ENCODE peak calls at places on chromosomes 16 and 17, in six cellular contexts. One of them, this sample, is unnamed.

GRCh38 chr17:78763561-78763960 is 18.5 kb downstream of the CYTH1 start:
- DNase-seq in kidney epithelial cell: no peak
- DNase-seq in NCI-H460: no peak
- DNase-seq in BJ: peak
- DNase-seq in cardiac muscle cell: no peak
- DNase-seq in fibroblast of the aortic adventitia: peak
- DNase-seq in this sample: no peak

GRCh38 chr16:29809850-29810698 is 1.9 kb upstream of the PRRT2 start:
- DNase-seq in kidney epithelial cell: no peak
- DNase-seq in NCI-H460: no peak
- DNase-seq in BJ: no peak
- DNase-seq in cardiac muscle cell: no peak
- DNase-seq in fibroblast of the aortic adventitia: peak
- DNase-seq in this sample: no peak

GRCh38 chr16:88077328-88078108 is 126.3 kb downstream of the BANP start:
- DNase-seq in kidney epithelial cell: no peak
- DNase-seq in NCI-H460: no peak
- DNase-seq in BJ: no peak
- DNase-seq in cardiac muscle cell: peak
- DNase-seq in fibroblast of the aortic adventitia: no peak
- DNase-seq in this sample: no peak

GRCh38 chr17:10798910-10799309 is 5.0 kb downstream of the TMEM238L start:
- DNase-seq in kidney epithelial cell: no peak
- DNase-seq in NCI-H460: no peak
- DNase-seq in BJ: no peak
- DNase-seq in cardiac muscle cell: no peak
- DNase-seq in fibroblast of the aortic adventitia: no peak
- DNase-seq in this sample: no peak

GRCh38 chr17:9251273-9251672 is 230.0 kb downstream of the NTN1 start:
- DNase-seq in kidney epithelial cell: no peak
- DNase-seq in NCI-H460: no peak
- DNase-seq in BJ: no peak
- DNase-seq in cardiac muscle cell: no peak
- DNase-seq in fibroblast of the aortic adventitia: no peak
- DNase-seq in this sample: no peak

GRCh38 chr16:79261461-79261860 is 339.1 kb downstream of the MAF start:
- DNase-seq in kidney epithelial cell: no peak
- DNase-seq in NCI-H460: no peak
- DNase-seq in BJ: no peak
- DNase-seq in cardiac muscle cell: peak
- DNase-seq in fibroblast of the aortic adventitia: no peak
- DNase-seq in this sample: peak

GRCh38 chr16:23679986-23680336 is 1.3 kb downstream of the PLK1 start:
- DNase-seq in kidney epithelial cell: no peak
- DNase-seq in NCI-H460: no peak
- DNase-seq in BJ: no peak
- DNase-seq in cardiac muscle cell: no peak
- DNase-seq in fibroblast of the aortic adventitia: no peak
- DNase-seq in this sample: no peak

GRCh38 chr17:6938637-6939036 is 57.2 kb upstream of the ALOX12 start:
- DNase-seq in kidney epithelial cell: no peak
- DNase-seq in NCI-H460: no peak
- DNase-seq in BJ: no peak
- DNase-seq in cardiac muscle cell: peak
- DNase-seq in fibroblast of the aortic adventitia: no peak
- DNase-seq in this sample: no peak

GRCh38 chr16:48291303-48291702 is 44.0 kb upstream of the ABCC11 start:
- DNase-seq in kidney epithelial cell: no peak
- DNase-seq in NCI-H460: no peak
- DNase-seq in BJ: no peak
- DNase-seq in cardiac muscle cell: no peak
- DNase-seq in fibroblast of the aortic adventitia: peak
- DNase-seq in this sample: no peak

GRCh38 chr17:1878419-1879121 is 48.8 kb downstream of the RPA1 start:
- DNase-seq in kidney epithelial cell: no peak
- DNase-seq in NCI-H460: no peak
- DNase-seq in BJ: no peak
- DNase-seq in cardiac muscle cell: peak
- DNase-seq in fibroblast of the aortic adventitia: no peak
- DNase-seq in this sample: no peak

GRCh38 chr17:80034977-80035686 is 540 bp downstream of the TBC1D16 start:
- DNase-seq in kidney epithelial cell: no peak
- DNase-seq in NCI-H460: no peak
- DNase-seq in BJ: no peak
- DNase-seq in cardiac muscle cell: peak
- DNase-seq in fibroblast of the aortic adventitia: peak
- DNase-seq in this sample: no peak

GRCh38 chr17:36182176-36183000 is 6.0 kb upstream of the TBC1D3B start:
- DNase-seq in kidney epithelial cell: no peak
- DNase-seq in NCI-H460: no peak
- DNase-seq in BJ: no peak
- DNase-seq in cardiac muscle cell: peak
- DNase-seq in fibroblast of the aortic adventitia: no peak
- DNase-seq in this sample: no peak

GRCh38 chr17:69960755-69961154 is 114.3 kb upstream of the KCNJ16 start:
- DNase-seq in kidney epithelial cell: no peak
- DNase-seq in NCI-H460: no peak
- DNase-seq in BJ: no peak
- DNase-seq in cardiac muscle cell: no peak
- DNase-seq in fibroblast of the aortic adventitia: peak
- DNase-seq in this sample: no peak

GRCh38 chr17:64180089-64180488 is 50.1 kb upstream of the ERN1 start:
- DNase-seq in kidney epithelial cell: no peak
- DNase-seq in NCI-H460: no peak
- DNase-seq in BJ: no peak
- DNase-seq in cardiac muscle cell: no peak
- DNase-seq in fibroblast of the aortic adventitia: peak
- DNase-seq in this sample: no peak

GRCh38 chr17:37158290-37158689 is 209.5 kb downstream of the AATF start:
- DNase-seq in kidney epithelial cell: no peak
- DNase-seq in NCI-H460: no peak
- DNase-seq in BJ: no peak
- DNase-seq in cardiac muscle cell: no peak
- DNase-seq in fibroblast of the aortic adventitia: no peak
- DNase-seq in this sample: no peak

GRCh38 chr16:57041182-57042156 is 50.9 kb upstream of the CPNE2 start:
- DNase-seq in kidney epithelial cell: no peak
- DNase-seq in NCI-H460: no peak
- DNase-seq in BJ: no peak
- DNase-seq in cardiac muscle cell: no peak
- DNase-seq in fibroblast of the aortic adventitia: no peak
- DNase-seq in this sample: no peak

GRCh38 chr17:46194393-46195216 is 1.4 kb upstream of the KANSL1 start:
- DNase-seq in kidney epithelial cell: no peak
- DNase-seq in NCI-H460: no peak
- DNase-seq in BJ: no peak
- DNase-seq in cardiac muscle cell: peak
- DNase-seq in fibroblast of the aortic adventitia: peak
- DNase-seq in this sample: no peak

GRCh38 chr17:61318684-61319098 is 81.0 kb upstream of the TBX2 start:
- DNase-seq in kidney epithelial cell: no peak
- DNase-seq in NCI-H460: no peak
- DNase-seq in BJ: no peak
- DNase-seq in cardiac muscle cell: no peak
- DNase-seq in fibroblast of the aortic adventitia: no peak
- DNase-seq in this sample: no peak

GRCh38 chr16:14681115-14681514 is 13.0 kb downstream of the PLA2G10 start:
- DNase-seq in kidney epithelial cell: no peak
- DNase-seq in NCI-H460: no peak
- DNase-seq in BJ: no peak
- DNase-seq in cardiac muscle cell: no peak
- DNase-seq in fibroblast of the aortic adventitia: no peak
- DNase-seq in this sample: no peak

GRCh38 chr16:88368994-88369393 is 13.8 kb upstream of the ZNF469 start:
- DNase-seq in kidney epithelial cell: no peak
- DNase-seq in NCI-H460: no peak
- DNase-seq in BJ: no peak
- DNase-seq in cardiac muscle cell: no peak
- DNase-seq in fibroblast of the aortic adventitia: no peak
- DNase-seq in this sample: no peak

GRCh38 chr17:43540821-43541674 is 5.1 kb downstream of the ETV4 start:
- DNase-seq in kidney epithelial cell: no peak
- DNase-seq in NCI-H460: peak
- DNase-seq in BJ: no peak
- DNase-seq in cardiac muscle cell: no peak
- DNase-seq in fibroblast of the aortic adventitia: peak
- DNase-seq in this sample: peak

GRCh38 chr17:17702370-17702769 is 21.1 kb downstream of the RAI1 start:
- DNase-seq in kidney epithelial cell: no peak
- DNase-seq in NCI-H460: no peak
- DNase-seq in BJ: no peak
- DNase-seq in cardiac muscle cell: no peak
- DNase-seq in fibroblast of the aortic adventitia: no peak
- DNase-seq in this sample: no peak

GRCh38 chr17:28741358-28742349 is 2.2 kb upstream of the TRAF4 start:
- DNase-seq in kidney epithelial cell: no peak
- DNase-seq in NCI-H460: no peak
- DNase-seq in BJ: no peak
- DNase-seq in cardiac muscle cell: no peak
- DNase-seq in fibroblast of the aortic adventitia: no peak
- DNase-seq in this sample: no peak

GRCh38 chr16:3854740-3855139 is 25.8 kb downstream of the CREBBP start:
- DNase-seq in kidney epithelial cell: no peak
- DNase-seq in NCI-H460: no peak
- DNase-seq in BJ: no peak
- DNase-seq in cardiac muscle cell: no peak
- DNase-seq in fibroblast of the aortic adventitia: no peak
- DNase-seq in this sample: no peak

GRCh38 chr17:32865141-32865540 is 11.8 kb downstream of the MYO1D start:
- DNase-seq in kidney epithelial cell: no peak
- DNase-seq in NCI-H460: no peak
- DNase-seq in BJ: no peak
- DNase-seq in cardiac muscle cell: no peak
- DNase-seq in fibroblast of the aortic adventitia: no peak
- DNase-seq in this sample: no peak

GRCh38 chr17:75352079-75352569 is 53.4 kb downstream of the GRB2 start:
- DNase-seq in kidney epithelial cell: peak
- DNase-seq in NCI-H460: no peak
- DNase-seq in BJ: no peak
- DNase-seq in cardiac muscle cell: peak
- DNase-seq in fibroblast of the aortic adventitia: no peak
- DNase-seq in this sample: no peak

GRCh38 chr17:80474231-80474932 is 2.0 kb downstream of the NPTX1 start:
- DNase-seq in kidney epithelial cell: no peak
- DNase-seq in NCI-H460: peak
- DNase-seq in BJ: no peak
- DNase-seq in cardiac muscle cell: no peak
- DNase-seq in fibroblast of the aortic adventitia: peak
- DNase-seq in this sample: peak

GRCh38 chr17:48814504-48814903 is 2.5 kb downstream of the TTLL6 start:
- DNase-seq in kidney epithelial cell: no peak
- DNase-seq in NCI-H460: peak
- DNase-seq in BJ: no peak
- DNase-seq in cardiac muscle cell: peak
- DNase-seq in fibroblast of the aortic adventitia: peak
- DNase-seq in this sample: peak

GRCh38 chr16:64152010-64152767 is 969.7 kb downstream of the CDH11 start:
- DNase-seq in kidney epithelial cell: no peak
- DNase-seq in NCI-H460: no peak
- DNase-seq in BJ: peak
- DNase-seq in cardiac muscle cell: no peak
- DNase-seq in fibroblast of the aortic adventitia: no peak
- DNase-seq in this sample: no peak

GRCh38 chr16:35749253-35750141 is 2290.1 kb downstream of the TP53TG3F start:
- DNase-seq in kidney epithelial cell: no peak
- DNase-seq in NCI-H460: no peak
- DNase-seq in BJ: no peak
- DNase-seq in cardiac muscle cell: no peak
- DNase-seq in fibroblast of the aortic adventitia: no peak
- DNase-seq in this sample: no peak

GRCh38 chr16:1495281-1496262 is 2.4 kb downstream of the TELO2 start:
- DNase-seq in kidney epithelial cell: no peak
- DNase-seq in NCI-H460: no peak
- DNase-seq in BJ: no peak
- DNase-seq in cardiac muscle cell: no peak
- DNase-seq in fibroblast of the aortic adventitia: no peak
- DNase-seq in this sample: no peak